ENCODE peak calls at places on chromosomes 13 and 19, in five cellular contexts. E is IMR-90, Y is fibroblast of the aortic adventitia, J is tibial nerve, I is cardiac muscle cell. H is an unnamed sample.

GRCh38 chr13:41610426-41610825 is 153.1 kb downstream of the RGCC start:
- DNase-seq in J (no peak), I (no peak), Y (peak), E (peak), H (no peak)

GRCh38 chr13:30443957-30444404 is 21.7 kb downstream of the UBE2L5 start:
- DNase-seq in Y (no peak), I (no peak), E (no peak), J (no peak), H (no peak)

GRCh38 chr19:53521373-53522202 is 16.4 kb upstream of the ZNF331 start:
- DNase-seq in J (no peak), E (no peak), I (no peak), Y (no peak), H (no peak)

GRCh38 chr19:49488863-49489537 is 1.6 kb downstream of the RPL13A start:
- DNase-seq in J (no peak), E (no peak), I (no peak), Y (no peak), H (no peak)

GRCh38 chr19:49581007-49581508 is at the start of gene PRRG2:
- DNase-seq in E (no peak), Y (no peak), J (no peak), I (no peak), H (no peak)

GRCh38 chr13:109243311-109243951 is 543.0 kb downstream of the IRS2 start:
- DNase-seq in J (no peak), E (peak), Y (peak), I (peak), H (no peak)

GRCh38 chr19:23116802-23117571 is at the start of gene ZNF730:
- DNase-seq in E (peak), Y (peak), I (peak), J (no peak), H (peak)

GRCh38 chr13:51125495-51126226 is 14.6 kb upstream of the C13orf42 start:
- DNase-seq in J (peak), E (peak), Y (peak), I (peak), H (peak)

GRCh38 chr19:10780368-10780767 is 55.6 kb downstream of the TMED1 start:
- DNase-seq in I (no peak), J (peak), Y (peak), E (peak), H (peak)
- TF ChIP-seq CTCF in I (no peak), J (no peak), Y (no peak), E (no peak), H (no peak)

GRCh38 chr13:38759390-38759789 is 72.5 kb downstream of the FREM2 start:
- DNase-seq in I (no peak), E (no peak), J (no peak), Y (no peak), H (no peak)

GRCh38 chr13:38766799-38767198 is 79.9 kb downstream of the FREM2 start:
- DNase-seq in E (no peak), Y (no peak), I (no peak), J (no peak), H (no peak)

GRCh38 chr13:38758278-38758677 is 71.4 kb downstream of the FREM2 start:
- DNase-seq in E (no peak), J (no peak), Y (no peak), I (no peak), H (no peak)

GRCh38 chr13:38767506-38768265 is 80.8 kb downstream of the FREM2 start:
- DNase-seq in J (no peak), I (peak), E (no peak), Y (no peak), H (no peak)

GRCh38 chr13:38763446-38764381 is 76.8 kb downstream of the FREM2 start:
- DNase-seq in Y (peak), I (peak), E (peak), J (no peak), H (no peak)
- TF ChIP-seq CTCF in Y (peak), I (peak), E (peak), J (peak), H (no peak)

GRCh38 chr19:7862413-7862951 is 11.7 kb downstream of the PRR36 start:
- DNase-seq in E (peak), J (no peak), Y (no peak), I (peak), H (no peak)

GRCh38 chr19:7860166-7860901 is 13.9 kb downstream of the PRR36 start:
- DNase-seq in I (no peak), Y (no peak), J (no peak), E (no peak), H (no peak)

GRCh38 chr19:7863157-7863970 is 10.8 kb downstream of the PRR36 start:
- DNase-seq in Y (no peak), E (no peak), J (no peak), I (peak), H (no peak)

GRCh38 chr19:7860902-7861618 is 13.1 kb downstream of the PRR36 start:
- DNase-seq in Y (no peak), J (no peak), I (no peak), E (no peak), H (no peak)

DNA sequence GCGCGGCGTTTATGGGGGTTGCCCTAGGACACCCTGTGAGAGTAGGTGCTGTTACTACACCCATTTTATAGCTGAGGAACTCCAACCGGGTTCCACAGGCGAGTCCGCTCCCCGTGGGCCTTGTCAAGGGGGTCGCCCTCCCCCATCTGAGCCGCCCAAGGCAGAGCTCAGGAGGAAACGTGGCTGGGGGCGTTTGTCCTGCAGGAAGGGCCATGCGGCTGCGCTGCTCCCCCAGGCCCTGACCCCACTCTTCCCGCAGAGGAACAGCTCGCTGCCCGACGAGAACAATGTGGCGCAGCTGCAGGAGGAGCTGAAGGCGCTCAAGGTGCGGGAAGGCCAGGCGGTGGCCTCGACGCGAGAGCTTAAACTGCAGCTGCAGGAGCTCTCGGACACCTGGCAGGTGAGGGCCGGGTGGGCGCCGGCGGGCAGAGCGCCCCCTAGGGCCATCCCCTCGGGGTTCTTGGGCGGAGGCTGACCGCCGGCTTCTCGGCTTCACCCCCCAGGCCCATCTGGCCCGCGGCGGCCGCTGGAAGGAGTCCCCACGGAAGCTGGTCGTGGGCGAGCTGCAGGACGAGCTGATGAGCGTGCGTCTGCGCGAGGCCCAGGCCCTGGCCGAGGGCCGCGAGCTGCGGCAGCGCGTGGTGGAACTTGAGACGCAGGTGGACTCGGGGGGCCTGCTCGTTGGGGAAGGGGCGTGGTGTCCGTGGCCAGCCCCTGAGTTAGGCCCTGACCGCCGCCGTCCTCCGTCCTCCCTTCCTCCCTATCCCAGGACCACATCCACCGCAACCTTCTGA is 12.4 kb downstream of the PRR36 start:
- DNase-seq in J (no peak), I (no peak), Y (no peak), E (no peak), H (no peak)
- TF ChIP-seq CTCF in J (no peak), I (no peak), Y (no peak), E (no peak), H (no peak)

GRCh38 chr13:110812869-110813645 is 99.6 kb downstream of the ING1 start:
- DNase-seq in I (no peak), Y (no peak), E (no peak), J (no peak), H (no peak)

GRCh38 chr13:110811751-110812110 is 98.2 kb downstream of the ING1 start:
- DNase-seq in Y (no peak), E (no peak), I (no peak), J (no peak), H (no peak)

GRCh38 chr13:110811008-110811720 is 97.7 kb downstream of the ING1 start:
- DNase-seq in I (no peak), J (no peak), Y (no peak), E (no peak), H (no peak)

GRCh38 chr13:110813646-110814624 is 100.4 kb downstream of the ING1 start:
- DNase-seq in Y (no peak), I (no peak), E (no peak), J (no peak), H (no peak)

DNA sequence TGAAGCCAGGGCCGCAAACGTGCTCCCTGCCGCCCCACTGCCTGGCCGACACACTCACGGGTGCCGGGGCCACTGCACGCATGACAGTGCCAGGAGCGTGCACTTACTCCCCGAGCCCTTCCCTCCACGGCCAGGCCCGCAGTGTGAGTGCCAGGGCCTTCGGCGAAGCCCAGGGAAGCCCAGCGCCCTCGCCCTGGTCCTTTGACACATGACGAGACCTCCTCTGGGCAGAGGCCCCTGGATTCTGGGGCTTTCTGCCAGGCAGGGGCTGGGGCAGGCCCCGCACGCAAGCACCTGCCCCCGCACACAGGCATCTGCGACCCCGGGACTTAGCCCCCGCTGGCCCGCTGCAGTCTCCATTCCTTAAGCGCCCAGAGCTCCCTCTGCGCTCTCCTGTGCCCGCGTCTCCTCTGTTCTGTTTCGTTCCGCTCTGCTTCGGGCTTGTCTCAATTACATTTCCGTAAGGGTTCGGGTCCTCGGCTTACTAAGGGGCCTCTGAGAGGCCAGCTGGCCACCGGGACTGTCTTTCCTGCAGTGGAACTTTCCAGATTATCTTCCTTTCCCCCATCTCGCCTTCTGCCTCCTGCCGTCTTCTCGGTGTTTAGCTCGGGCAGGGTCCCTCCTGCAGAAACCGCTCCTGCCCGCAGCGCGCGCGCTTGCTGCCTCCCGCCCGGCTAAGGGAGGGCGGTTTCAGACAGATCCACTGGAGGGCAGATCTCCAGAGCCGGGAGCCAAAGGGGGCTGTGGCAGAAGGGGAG is 98.8 kb downstream of the ING1 start:
- DNase-seq in I (no peak), Y (peak), J (no peak), E (no peak), H (no peak)
- TF ChIP-seq CTCF in I (peak), Y (peak), J (no peak), E (no peak), H (no peak)

DNA sequence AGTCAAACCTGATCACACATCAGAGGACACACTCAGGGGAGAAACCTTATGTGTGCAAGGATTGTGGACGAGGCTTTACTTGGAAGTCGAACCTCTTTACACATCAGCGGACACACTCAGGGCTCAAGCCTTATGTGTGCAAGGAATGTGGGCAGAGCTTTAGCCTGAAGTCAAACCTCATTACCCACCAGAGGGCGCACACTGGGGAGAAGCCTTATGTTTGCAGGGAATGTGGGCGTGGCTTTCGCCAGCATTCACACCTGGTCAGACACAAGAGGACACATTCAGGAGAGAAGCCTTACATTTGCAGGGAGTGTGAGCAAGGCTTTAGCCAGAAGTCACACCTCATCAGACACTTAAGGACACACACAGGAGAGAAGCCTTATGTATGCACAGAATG is 8.2 kb upstream of the ZNF527 start:
- DNase-seq in Y (no peak), I (peak), E (no peak), J (no peak), H (no peak)
- TF ChIP-seq CTCF in Y (no peak), I (peak), E (no peak), J (no peak), H (no peak)

GRCh38 chr19:4347521-4347920 is 4.2 kb downstream of the MPND start:
- DNase-seq in E (no peak), J (no peak), I (no peak), Y (no peak), H (no peak)

GRCh38 chr19:4345656-4346383 is 2.5 kb downstream of the MPND start:
- DNase-seq in J (no peak), E (no peak), I (no peak), Y (no peak), H (no peak)

GRCh38 chr19:4343845-4344713 is 717 bp downstream of the MPND start:
- DNase-seq in J (no peak), E (no peak), Y (no peak), I (no peak), H (no peak)

GRCh38 chr19:4342421-4343055 is 824 bp upstream of the MPND start:
- DNase-seq in Y (peak), I (peak), E (peak), J (peak), H (peak)

DNA sequence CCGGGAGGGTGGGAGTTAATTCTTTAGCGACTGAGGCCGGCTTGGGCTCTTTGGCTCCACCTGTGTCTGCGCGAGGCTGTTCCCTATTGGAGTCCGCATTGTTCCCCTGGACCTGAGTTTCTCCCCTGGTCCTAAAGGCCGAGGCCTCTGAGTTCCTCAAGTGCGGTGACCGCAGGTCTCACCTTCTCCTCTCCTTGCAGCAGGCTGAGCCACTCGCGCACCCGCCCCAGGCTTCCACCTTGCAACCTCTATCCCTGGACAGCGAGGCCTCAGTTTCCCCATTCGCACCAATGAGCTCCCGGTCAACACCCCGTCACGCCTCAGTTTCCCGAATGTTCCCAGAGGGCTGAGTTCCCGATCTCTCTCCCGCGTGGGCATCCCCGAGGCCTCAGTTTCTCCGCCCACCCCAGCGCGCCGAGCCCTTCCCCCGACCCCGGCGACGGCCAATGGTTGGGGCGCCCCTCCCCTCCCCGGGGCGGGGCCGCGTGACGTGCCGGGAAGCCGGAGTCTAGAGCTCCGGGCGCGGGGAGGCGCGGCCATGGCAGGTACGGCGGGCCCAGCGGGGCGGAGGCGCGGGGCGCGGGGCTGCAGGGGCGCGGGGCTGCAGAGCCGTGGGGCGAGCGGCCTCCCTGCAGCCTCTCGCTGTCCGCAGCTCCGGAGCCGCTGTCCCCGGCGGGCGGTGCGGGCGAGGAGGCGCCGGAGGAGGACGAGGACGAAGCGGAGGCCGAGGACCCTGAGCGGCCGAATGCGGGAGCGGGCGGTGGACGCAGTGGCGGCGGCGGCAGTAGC is at the start of gene MPND:
- DNase-seq in I (peak), E (peak), J (peak), Y (peak), H (peak)
- TF ChIP-seq CTCF in I (peak), E (peak), J (no peak), Y (peak), H (peak)

H was measured in CD14-positive monocyte.